ENCODE peak calls at places on chromosomes 3 and 15, in seven cellular contexts. H, U, A, D, J, R and Q are unnamed samples. For H3K9me3, the result is how much of the 10 kb centered on the place peaks cover.

GRCh38 chr3:43373588-43373935 is 87.2 kb downstream of the SNRK start:
- DNase-seq in D (no peak), U (peak), R (no peak), J (no peak), A (no peak), H (no peak), Q (no peak)

GRCh38 chr3:143442761-143443477 is 323.3 kb downstream of the CHST2 start:
- DNase-seq in U (peak), J (no peak), A (no peak), R (peak), H (no peak), D (no peak), Q (no peak)

GRCh38 chr15:30990451-30991300 is 752 bp downstream of the MTMR10 start:
- DNase-seq in J (no peak), U (peak), D (no peak), H (no peak), R (peak), A (no peak), Q (no peak)

GRCh38 chr3:66083096-66083960 is 44.6 kb upstream of the MAGI1 start:
- DNase-seq in R (no peak), J (no peak), A (no peak), H (no peak), U (no peak), D (no peak), Q (no peak)

GRCh38 chr15:58889363-58889762 is 44.1 kb downstream of the SLTM start:
- DNase-seq in A (no peak), J (no peak), R (no peak), D (no peak), H (no peak), U (no peak), Q (no peak)

GRCh38 chr3:177758131-177758530 is 560.8 kb upstream of the TBL1XR1 start:
- DNase-seq in U (peak), R (no peak), H (no peak), J (no peak), D (no peak), A (no peak), Q (no peak)

GRCh38 chr15:43370310-43370974 is 401 bp downstream of the ZSCAN29 start:
- DNase-seq in J (no peak), A (no peak), R (peak), H (no peak), D (peak), U (peak), Q (no peak)

GRCh38 chr15:75884041-75884440 is 19.6 kb upstream of the FBXO22 start:
- DNase-seq in U (peak), D (no peak), H (no peak), J (no peak), A (no peak), R (no peak), Q (no peak)

GRCh38 chr3:188975612-188976314 is 196.0 kb upstream of the TPRG1 start:
- DNase-seq in D (no peak), H (no peak), R (no peak), J (no peak), U (peak), A (no peak), Q (no peak)

GRCh38 chr15:70741107-70741511 is 22.2 kb downstream of the UACA start:
- DNase-seq in D (peak), H (peak), U (peak), R (no peak), A (no peak), J (no peak), Q (no peak)

GRCh38 chr3:102089182-102089581 is 239.9 kb downstream of the NFKBIZ start:
- DNase-seq in R (no peak), D (no peak), A (no peak), U (no peak), J (no peak), H (peak), Q (no peak)

GRCh38 chr15:63296195-63296594 is 18.8 kb downstream of the APH1B start:
- DNase-seq in R (no peak), U (no peak), A (no peak), H (no peak), J (no peak), D (no peak), Q (no peak)

GRCh38 chr15:39919740-39920509 is at the start of gene GPR176:
- DNase-seq in A (no peak), H (peak), D (peak), J (peak), U (peak), R (no peak), Q (no peak)

GRCh38 chr3:78951546-78951945 is 816.3 kb downstream of the ROBO1 start:
- DNase-seq in U (peak), H (peak), R (no peak), A (no peak), J (no peak), D (no peak), Q (no peak)

GRCh38 chr15:40942337-40942854 is 10.9 kb upstream of the CHAC1 start:
- DNase-seq in D (no peak), J (no peak), U (no peak), R (no peak), A (no peak), H (no peak), Q (no peak)

GRCh38 chr15:67037694-67038093 is 27.7 kb upstream of the SMAD3 start:
- DNase-seq in A (no peak), R (no peak), D (no peak), J (no peak), H (no peak), U (no peak), Q (no peak)

GRCh38 chr15:49692514-49693090 is 71.8 kb downstream of the DTWD1 start:
- DNase-seq in U (no peak), D (no peak), H (no peak), R (no peak), J (no peak), A (no peak), Q (no peak)

GRCh38 chr15:84734794-84735479 is 13.5 kb upstream of the ZNF592 start:
- DNase-seq in J (peak), U (peak), D (no peak), A (peak), H (peak), R (peak), Q (peak)

GRCh38 chr3:99925584-99925983 is 107.9 kb downstream of the CMSS1 start:
- DNase-seq in U (peak), H (peak), R (no peak), D (peak), A (no peak), J (no peak), Q (peak)

GRCh38 chr3:176352716-176353334 is 844.5 kb downstream of the TBL1XR1 start:
- DNase-seq in D (no peak), R (no peak), J (no peak), U (peak), H (no peak), A (no peak), Q (no peak)

GRCh38 chr15:31389576-31389975 is 62.9 kb downstream of the KLF13 start:
- DNase-seq in H (no peak), J (no peak), A (no peak), R (no peak), U (no peak), D (no peak), Q (peak)

GRCh38 chr15:68578175-68578959 is 426 bp upstream of the CORO2B start:
- DNase-seq in A (no peak), D (peak), R (no peak), U (peak), H (peak), J (peak), Q (peak)

GRCh38 chr3:72476139-72476483 is 372.1 kb downstream of the SHQ1 start:
- DNase-seq in A (no peak), H (no peak), R (no peak), U (no peak), J (no peak), D (no peak), Q (no peak)

GRCh38 chr3:39850707-39851014 is 41.3 kb downstream of the MYRIP start:
- DNase-seq in D (no peak), R (no peak), U (no peak), J (no peak), A (no peak), H (no peak), Q (no peak)

GRCh38 chr3:42556089-42556632 is 25.6 kb downstream of the SEC22C start:
- DNase-seq in J (no peak), R (no peak), A (no peak), D (no peak), U (no peak), H (no peak), Q (no peak)

GRCh38 chr3:73625124-73625665 is 454 bp upstream of the PDZRN3 start:
- DNase-seq in H (no peak), D (peak), R (no peak), U (peak), J (no peak), A (peak), Q (peak)

GRCh38 chr3:106018111-106018510 is 149.3 kb upstream of the CBLB start:
- DNase-seq in D (no peak), H (no peak), A (no peak), J (no peak), R (no peak), U (no peak), Q (no peak)

GRCh38 chr3:76561494-76562242 is 478.2 kb upstream of the ROBO2 start:
- DNase-seq in D (no peak), H (no peak), R (no peak), A (no peak), U (peak), J (no peak), Q (no peak)

GRCh38 chr3:13135251-13135810 is 62.1 kb upstream of the IQSEC1 start:
- DNase-seq in R (no peak), U (no peak), D (no peak), J (peak), A (no peak), H (no peak), Q (peak)

GRCh38 chr3:169041677-169042171 is 621.8 kb downstream of the MECOM start:
- DNase-seq in R (peak), H (peak), J (no peak), U (peak), D (no peak), A (no peak), Q (no peak)

GRCh38 chr3:140568842-140569520 is 108.9 kb upstream of the TRIM42 start:
- DNase-seq in R (no peak), D (peak), U (no peak), J (no peak), A (no peak), H (no peak), Q (peak)

GRCh38 chr3:62052331-62052730 is 321.0 kb downstream of the FEZF2 start:
- DNase-seq in A (no peak), J (no peak), R (no peak), H (no peak), U (no peak), D (no peak), Q (no peak)

GRCh38 chr3:23333633-23334032 is 130.5 kb downstream of the UBE2E2 start:
- DNase-seq in U (no peak), R (no peak), H (no peak), D (no peak), J (no peak), A (no peak), Q (no peak)

GRCh38 chr15:74628199-74628598 is 12.6 kb downstream of the CLK3 start:
- DNase-seq in U (no peak), R (no peak), J (no peak), A (no peak), H (no peak), D (no peak), Q (no peak)

GRCh38 chr3:48518755-48519154 is 14.8 kb upstream of the SHISA5 start:
- DNase-seq in R (no peak), U (no peak), A (no peak), J (peak), H (no peak), D (no peak), Q (no peak)

GRCh38 chr3:26623409-26624208 is 1.0 kb downstream of the LRRC3B start:
- DNase-seq in J (no peak), D (no peak), H (no peak), U (no peak), A (no peak), R (no peak), Q (no peak)

GRCh38 chr3:26624209-26624775 is 1.7 kb downstream of the LRRC3B start:
- DNase-seq in U (no peak), H (no peak), R (no peak), J (no peak), A (no peak), D (no peak), Q (no peak)

GRCh38 chr3:26621176-26621575 is 1.4 kb upstream of the LRRC3B start:
- DNase-seq in H (no peak), U (no peak), A (no peak), J (no peak), R (no peak), D (no peak), Q (no peak)

GRCh38 chr3:26621891-26622633 is 510 bp upstream of the LRRC3B start:
- DNase-seq in R (no peak), A (no peak), J (no peak), U (no peak), D (no peak), H (no peak), Q (no peak)

GRCh38 chr3:26622634-26623408 is at the start of gene LRRC3B:
- DNase-seq in H (no peak), J (no peak), A (no peak), U (no peak), R (no peak), D (no peak), Q (no peak)
- H3K4me3 ChIP-seq in H (no peak), J (no peak), A (peak), U (no peak), R (no peak), D (peak), Q (peak)

DNA sequence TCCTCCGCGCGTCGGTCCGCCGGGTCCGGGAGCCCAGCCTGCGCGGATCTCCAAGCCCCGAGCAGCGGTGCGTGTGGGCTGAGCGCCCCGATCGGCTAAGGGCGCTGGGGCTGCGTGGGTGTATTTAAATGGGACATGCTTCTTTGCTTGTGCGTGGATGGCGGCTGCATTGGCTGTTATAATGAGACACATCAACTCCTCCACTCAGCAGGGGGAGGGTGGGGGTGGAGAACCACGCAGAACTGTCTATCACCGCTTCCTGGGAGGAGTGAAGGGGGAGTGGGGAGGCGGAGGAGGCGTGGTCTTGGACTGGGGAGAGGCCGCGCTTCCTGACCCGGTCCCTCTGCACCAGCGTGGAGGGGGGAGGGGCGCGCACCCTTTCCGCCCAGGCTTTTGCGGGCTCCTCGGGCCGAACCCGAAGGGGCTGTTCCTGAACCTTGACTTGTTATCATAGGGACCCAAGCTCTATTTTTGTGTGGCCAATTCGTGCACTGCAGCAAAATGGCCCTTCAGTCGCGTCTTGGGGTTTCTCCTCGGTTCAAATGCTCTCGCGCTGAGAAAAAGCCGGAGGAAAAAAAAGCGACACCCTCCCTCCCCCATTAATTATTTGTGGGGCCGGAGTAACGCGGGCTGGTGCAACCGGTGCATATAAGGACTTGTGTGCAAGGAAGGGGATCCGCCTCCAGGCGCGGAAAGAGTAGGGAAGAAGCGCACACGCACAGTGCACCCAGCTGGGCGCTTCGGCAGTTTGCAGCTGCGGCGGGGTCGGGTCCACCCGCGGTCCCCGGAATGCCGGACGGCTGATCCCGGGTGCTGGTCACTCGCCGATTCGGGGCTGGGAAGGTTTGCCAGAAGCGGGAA is at the start of gene TNIK:
- DNase-seq in D (peak), R (peak), J (peak), U (peak), H (peak), A (no peak), Q (peak)
- TF ChIP-seq POLR2A in D (no peak), R (peak), J (no peak), U (no peak), H (no peak), A (no peak), Q (no peak)

DNA sequence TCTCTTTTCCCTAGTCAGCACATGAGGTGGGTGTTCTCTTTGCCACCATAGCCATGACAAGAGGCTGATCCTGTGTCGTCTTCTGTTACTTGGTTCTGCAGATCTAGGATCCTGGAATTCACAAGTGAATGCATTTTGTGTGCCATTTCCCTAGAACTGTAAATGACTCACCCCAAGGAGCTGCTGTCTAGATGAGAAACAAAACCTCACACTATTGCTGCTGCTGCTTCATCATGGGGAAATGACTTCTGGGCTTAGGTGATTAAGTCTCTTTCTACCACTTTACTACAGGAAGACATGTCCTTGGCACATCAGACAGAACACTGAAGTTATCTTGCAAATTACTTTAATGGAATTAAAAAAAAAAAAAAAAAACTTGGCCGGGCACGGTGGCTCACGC is 54.9 kb downstream of the SLCO3A1 start:
- DNase-seq in R (no peak), H (peak), J (no peak), U (peak), D (no peak), A (no peak), Q (no peak)
- H3K9me3 ChIP-seq in R (under half), H (under half), J (under half), U (under half), D (under half), A (under half), Q (under half)

DNA sequence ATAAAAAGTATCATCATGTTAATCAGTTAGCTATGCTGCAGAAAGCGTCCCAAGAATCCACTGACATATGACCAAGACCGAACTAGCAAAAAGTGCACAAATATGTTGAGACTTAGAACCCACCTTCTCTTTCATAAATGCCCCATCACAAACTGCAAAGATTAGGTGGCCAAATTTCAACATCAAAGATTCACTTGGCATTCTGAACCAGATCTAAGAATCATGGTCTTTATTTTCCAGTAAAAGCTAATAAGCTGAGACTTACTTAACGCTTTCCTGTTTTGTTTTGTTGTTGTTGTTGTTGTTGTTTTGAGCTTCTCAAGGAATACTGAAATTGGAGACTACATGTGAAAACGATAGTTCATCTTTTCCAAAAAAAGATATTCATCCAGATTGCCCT is 62.4 kb downstream of the ZBTB20 start:
- DNase-seq in J (no peak), H (no peak), D (no peak), U (no peak), A (no peak), R (no peak), Q (no peak)
- H3K4me3 ChIP-seq in J (no peak), H (no peak), D (no peak), U (no peak), A (no peak), R (no peak), Q (no peak)

DNA sequence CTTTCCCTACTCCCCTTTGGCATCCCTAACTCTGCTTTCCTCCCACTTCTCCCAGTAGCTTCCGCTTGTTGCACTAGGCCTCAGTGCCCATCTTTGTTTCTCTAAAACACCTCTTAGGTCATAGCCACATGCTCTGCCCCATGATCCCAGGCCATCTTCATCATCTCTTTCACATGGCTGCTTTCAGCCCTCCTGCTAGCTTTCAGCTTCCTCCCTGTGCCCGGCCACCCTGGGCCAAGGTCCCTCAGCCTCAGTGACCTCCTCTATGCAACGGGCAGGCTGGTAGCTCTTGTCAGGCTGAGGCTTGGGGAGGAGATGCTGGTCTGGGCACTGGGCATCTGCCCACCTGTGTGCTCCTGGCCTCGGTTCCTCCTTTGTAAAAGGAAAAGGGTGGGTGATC is 2.3 kb downstream of the PLEKHO2 start:
- DNase-seq in D (no peak), J (no peak), R (no peak), A (no peak), H (no peak), U (no peak), Q (no peak)
- TF ChIP-seq POLR2A in D (no peak), J (no peak), R (no peak), A (no peak), H (no peak), U (no peak), Q (no peak)